ENCODE peak calls at places on chromosomes 2 and 18, in nine cellular contexts. X, Z, I, Q, D, B, F, A and L are unnamed samples.

GRCh38 chr2:184520441-184520840 is 77.9 kb upstream of the ZNF804A start:
- DNase-seq in X (no peak), Z (no peak), I (no peak), Q (no peak), D (no peak), B (no peak), F (no peak), A (no peak), L (no peak)

GRCh38 chr2:17835511-17835910 is 19.3 kb downstream of the MSGN1 start:
- DNase-seq in X (no peak), Z (no peak), I (no peak), Q (no peak), D (no peak), B (no peak), F (no peak), A (no peak), L (no peak)

GRCh38 chr2:227499971-227500630 is 28.1 kb downstream of the AGFG1 start:
- DNase-seq in X (no peak), Z (no peak), I (no peak), Q (no peak), D (no peak), B (no peak), F (no peak), A (no peak), L (no peak)

GRCh38 chr2:9565436-9566153 is 10.0 kb upstream of the ADAM17 start:
- DNase-seq in X (peak; percentile 90), Z (peak; percentile 91), I (peak; percentile 84), Q (peak; percentile 96), D (peak; percentile 95), B (no peak), F (peak; percentile 84), A (no peak), L (no peak)

GRCh38 chr2:202822411-202822810 is 49.2 kb downstream of the ICA1L start:
- DNase-seq in X (no peak), Z (no peak), I (no peak), Q (peak; percentile 28), D (peak; percentile 5), B (no peak), F (no peak), A (no peak), L (no peak)

GRCh38 chr18:67261931-67262552 is 254.5 kb downstream of the DSEL start:
- DNase-seq in X (no peak), Z (no peak), I (no peak), Q (peak; percentile 24), D (no peak), B (no peak), F (no peak), A (no peak), L (no peak)

GRCh38 chr2:159111346-159111922 is 143.0 kb downstream of the TANC1 start:
- DNase-seq in X (peak; percentile 59), Z (no peak), I (no peak), Q (no peak), D (no peak), B (no peak), F (no peak), A (no peak), L (no peak)

GRCh38 chr18:39846277-39846676 is 2108.8 kb upstream of the PIK3C3 start:
- DNase-seq in X (no peak), Z (no peak), I (no peak), Q (peak; percentile 96), D (no peak), B (no peak), F (no peak), A (no peak), L (no peak)

GRCh38 chr2:53859354-53860159 is at the start of gene GPR75:
- DNase-seq in X (peak; percentile 73), Z (peak; percentile 59), I (peak; percentile 57), Q (peak; percentile 21), D (no peak), B (no peak), F (no peak), A (peak; percentile 2), L (no peak)

GRCh38 chr2:45510701-45511420 is 100.2 kb downstream of the SRBD1 start:
- DNase-seq in X (no peak), Z (no peak), I (no peak), Q (no peak), D (no peak), B (no peak), F (no peak), A (no peak), L (no peak)

GRCh38 chr2:236576053-236576452 is 6.4 kb downstream of the ACKR3 start:
- DNase-seq in X (no peak), Z (no peak), I (no peak), Q (no peak), D (no peak), B (no peak), F (no peak), A (no peak), L (no peak)

GRCh38 chr18:830315-830901 is 18.4 kb upstream of the YES1 start:
- DNase-seq in X (peak; percentile 36), Z (no peak), I (no peak), Q (peak; percentile 39), D (peak; percentile 68), B (no peak), F (no peak), A (no peak), L (no peak)

GRCh38 chr2:201139836-201140599 is 24.1 kb downstream of the CFLAR start:
- DNase-seq in X (no peak), Z (no peak), I (no peak), Q (no peak), D (no peak), B (no peak), F (no peak), A (no peak), L (no peak)

GRCh38 chr2:148955798-148956197 is 80.8 kb downstream of the KIF5C start:
- DNase-seq in X (no peak), Z (no peak), I (no peak), Q (no peak), D (no peak), B (no peak), F (no peak), A (no peak), L (no peak)

GRCh38 chr2:183035298-183035953 is 2.8 kb downstream of the NCKAP1 start:
- DNase-seq in X (peak; percentile 39), Z (no peak), I (no peak), Q (peak; percentile 81), D (peak; percentile 89), B (no peak), F (no peak), A (no peak), L (no peak)

GRCh38 chr18:3177902-3178687 is 41.7 kb downstream of the MYOM1 start:
- DNase-seq in X (no peak), Z (peak; percentile 89), I (no peak), Q (peak; percentile 16), D (peak; percentile 70), B (peak; percentile 56), F (no peak), A (no peak), L (peak; percentile 34)

GRCh38 chr2:196277002-196277401 is 105.6 kb upstream of the STK17B start:
- DNase-seq in X (no peak), Z (no peak), I (no peak), Q (peak; percentile 71), D (peak; percentile 54), B (no peak), F (no peak), A (no peak), L (no peak)

GRCh38 chr2:130850788-130851623 is 14.3 kb downstream of the ARHGEF4 start:
- DNase-seq in X (no peak), Z (peak; percentile 22), I (no peak), Q (no peak), D (no peak), B (no peak), F (no peak), A (no peak), L (no peak)

GRCh38 chr2:24241528-24241927 is 66.7 kb downstream of the FAM228A start:
- DNase-seq in X (no peak), Z (no peak), I (no peak), Q (no peak), D (no peak), B (no peak), F (no peak), A (no peak), L (no peak)

GRCh38 chr18:56851774-56852173 is 200.6 kb downstream of the WDR7 start:
- DNase-seq in X (no peak), Z (no peak), I (no peak), Q (no peak), D (no peak), B (no peak), F (no peak), A (no peak), L (no peak)

GRCh38 chr2:104866122-104866864 is 12.4 kb downstream of the POU3F3 start:
- DNase-seq in X (no peak), Z (no peak), I (no peak), Q (no peak), D (no peak), B (no peak), F (no peak), A (no peak), L (no peak)

GRCh38 chr2:112055833-112056625 is 960 bp downstream of the TMEM87B start:
- DNase-seq in X (peak; percentile 71), Z (peak; percentile 79), I (peak; percentile 78), Q (peak; percentile 89), D (peak; percentile 94), B (no peak), F (peak; percentile 80), A (peak; percentile 26), L (no peak)